ENCODE peak calls at places on chromosome 5, in eight cellular contexts. D, S, M, T, E, A, Q and Z are unnamed samples.
A peak's percentile ranks its signal among the peaks of the same experiment; 100 is the strongest.

GRCh38 chr5:38607930-38608545 is 51.6 kb upstream of the LIFR start:
- DNase-seq in T (no peak), D (no peak), A (no peak), Q (no peak), E (no peak), S (no peak), M (no peak), Z (no peak)

GRCh38 chr5:113195726-113196125 is 219.1 kb downstream of the DCP2 start:
- DNase-seq in M (no peak), D (no peak), T (no peak), A (no peak), S (no peak), Q (no peak), E (no peak), Z (no peak)

GRCh38 chr5:821504-821903 is 29.3 kb downstream of the ZDHHC11 start:
- DNase-seq in M (no peak), A (no peak), D (no peak), T (no peak), S (no peak), E (no peak), Q (no peak), Z (no peak)

GRCh38 chr5:169906745-169907649 is 73.3 kb downstream of the INSYN2B start:
- DNase-seq in A (no peak), D (no peak), Q (no peak), M (no peak), S (no peak), E (no peak), T (no peak), Z (no peak)

GRCh38 chr5:67414712-67415111 is 218.1 kb upstream of the CD180 start:
- DNase-seq in E (no peak), D (no peak), A (no peak), Q (no peak), T (no peak), M (no peak), S (no peak), Z (no peak)

GRCh38 chr5:136703706-136704105 is 338.4 kb upstream of the TRPC7 start:
- DNase-seq in E (no peak), S (no peak), D (no peak), T (no peak), Q (no peak), A (no peak), M (no peak), Z (no peak)

GRCh38 chr5:9361835-9362234 is 184.0 kb downstream of the SEMA5A start:
- DNase-seq in D (no peak), T (no peak), S (peak; percentile 18), A (peak; percentile 72), Q (peak; percentile 63), E (peak; percentile 40), M (peak; percentile 87), Z (peak; percentile 32)

GRCh38 chr5:122263352-122264030 is 48.5 kb upstream of the SNCAIP start:
- DNase-seq in M (no peak), Q (no peak), S (no peak), E (no peak), T (no peak), D (no peak), A (no peak), Z (no peak)

GRCh38 chr5:35229076-35230042 is 928 bp downstream of the PRLR start:
- DNase-seq in T (no peak), A (peak; percentile 60), Q (no peak), D (no peak), M (peak; percentile 6), S (no peak), E (peak; percentile 68), Z (no peak)

GRCh38 chr5:72517961-72518690 is 10.9 kb upstream of the ZNF366 start:
- DNase-seq in E (no peak), S (no peak), T (no peak), Q (no peak), D (no peak), M (peak; percentile 34), A (no peak), Z (no peak)

GRCh38 chr5:111278824-111279504 is 54.8 kb downstream of the CAMK4 start:
- DNase-seq in S (peak; percentile 78), E (no peak), Q (peak; percentile 97), M (peak; percentile 69), A (peak; percentile 48), D (peak; percentile 60), T (peak; percentile 81), Z (peak; percentile 77)

GRCh38 chr5:124698774-124699173 is 47.7 kb downstream of the ZNF608 start:
- DNase-seq in D (no peak), M (no peak), S (no peak), A (no peak), Q (no peak), T (no peak), E (no peak), Z (no peak)

GRCh38 chr5:10310073-10310779 is 2.5 kb upstream of the CMBL start:
- DNase-seq in S (no peak), M (peak; percentile 34), D (no peak), T (no peak), E (peak; percentile 96), A (peak; percentile 86), Q (no peak), Z (no peak)

GRCh38 chr5:14801792-14802191 is 69.8 kb downstream of the ANKH start:
- DNase-seq in Q (no peak), D (no peak), A (no peak), S (no peak), E (no peak), T (no peak), M (no peak), Z (no peak)

GRCh38 chr5:142900926-142901325 is 130.7 kb downstream of the ARHGAP26 start:
- DNase-seq in D (no peak), Q (no peak), E (no peak), A (no peak), T (no peak), S (no peak), M (no peak), Z (no peak)

GRCh38 chr5:168023190-168023589 is 268.3 kb upstream of the WWC1 start:
- DNase-seq in Q (no peak), M (no peak), D (no peak), S (no peak), T (no peak), A (no peak), E (no peak), Z (no peak)